ENCODE peak calls at places on chromosomes 16 and 17, in nine cellular contexts. X, F, V, K, J, O, B, U and M are unnamed samples.

GRCh38 chr16:72760581-72760980 is 287.3 kb downstream of the ZFHX3 start:
- DNase-seq in O (no peak), V (no peak), K (no peak), X (no peak), U (no peak), B (no peak), F (no peak), J (no peak), M (no peak)

GRCh38 chr16:66391726-66392670 is 25.5 kb downstream of the CDH5 start:
- DNase-seq in B (no peak), O (no peak), K (no peak), F (no peak), X (no peak), V (no peak), J (no peak), U (no peak), M (no peak)

GRCh38 chr17:869567-870530 is 87.7 kb downstream of the MRM3 start:
- DNase-seq in X (peak), K (peak), J (no peak), U (no peak), B (no peak), O (no peak), V (peak), F (no peak), M (peak)

GRCh38 chr17:76051071-76051467 is 21.2 kb downstream of the SRP68 start:
- DNase-seq in J (no peak), O (no peak), V (peak), K (no peak), X (no peak), F (no peak), B (no peak), U (no peak), M (no peak)

GRCh38 chr17:73089918-73090317 is 2.6 kb downstream of the SLC39A11 start:
- DNase-seq in F (no peak), V (no peak), J (no peak), X (no peak), K (no peak), U (no peak), B (no peak), O (no peak), M (no peak)

GRCh38 chr17:1186923-1187771 is 7.4 kb upstream of the ABR start:
- DNase-seq in B (peak), V (peak), U (peak), O (peak), J (peak), K (peak), X (peak), F (peak), M (peak)

GRCh38 chr17:71709974-71710373 is 410.8 kb upstream of the SOX9 start:
- DNase-seq in J (no peak), F (peak), V (no peak), B (no peak), O (peak), U (peak), K (peak), X (peak), M (no peak)

GRCh38 chr17:42122371-42123303 is at the start of gene HSPB9:
- DNase-seq in B (no peak), O (peak), X (no peak), F (peak), U (no peak), J (no peak), V (no peak), K (peak), M (no peak)

GRCh38 chr16:78249056-78249455 is 149.6 kb downstream of the WWOX start:
- DNase-seq in O (peak), K (peak), X (no peak), J (no peak), F (peak), V (no peak), B (no peak), U (no peak), M (no peak)

GRCh38 chr16:2429771-2430663 is 770 bp downstream of the CCNF start:
- DNase-seq in V (peak), U (peak), B (peak), K (peak), X (peak), F (peak), O (peak), J (peak), M (no peak)

GRCh38 chr16:57604177-57604576 is 24.3 kb upstream of the ADGRG1 start:
- DNase-seq in O (no peak), K (no peak), F (no peak), U (no peak), J (no peak), B (no peak), X (no peak), V (no peak), M (no peak)

GRCh38 chr17:80294210-80294609 is 33.6 kb downstream of the RNF213 start:
- DNase-seq in B (no peak), O (no peak), J (no peak), V (no peak), X (no peak), U (no peak), K (no peak), F (no peak), M (no peak)

GRCh38 chr17:57478851-57479250 is 222.5 kb downstream of the MSI2 start:
- DNase-seq in F (no peak), V (no peak), J (no peak), X (no peak), O (no peak), B (no peak), K (no peak), U (no peak), M (no peak)

GRCh38 chr17:81513669-81514484 is 1.3 kb upstream of the ACTG1 start:
- DNase-seq in B (peak), V (peak), F (peak), U (no peak), O (peak), K (peak), J (peak), X (peak), M (no peak)

GRCh38 chr17:81294512-81295030 is 536 bp downstream of the SLC38A10 start:
- DNase-seq in J (peak), O (peak), F (peak), K (peak), V (no peak), B (no peak), U (peak), X (peak), M (no peak)

GRCh38 chr16:30748634-30749445 is 615 bp downstream of the PHKG2 start:
- DNase-seq in X (peak), J (peak), V (peak), U (peak), O (peak), F (peak), B (peak), K (peak), M (no peak)

GRCh38 chr17:6523809-6524355 is 32.5 kb downstream of the PITPNM3 start:
- DNase-seq in X (no peak), O (no peak), B (no peak), J (no peak), V (no peak), F (no peak), K (no peak), U (no peak), M (no peak)

GRCh38 chr17:40559016-40559853 is 6.0 kb downstream of the CCR7 start:
- DNase-seq in B (no peak), X (peak), F (no peak), O (no peak), K (no peak), J (no peak), U (no peak), V (no peak), M (no peak)

GRCh38 chr16:56874800-56875199 is 9.8 kb downstream of the SLC12A3 start:
- DNase-seq in U (peak), O (peak), V (no peak), F (no peak), B (no peak), J (no peak), X (no peak), K (no peak), M (no peak)

GRCh38 chr16:24998201-24998600 is 17.0 kb downstream of the ARHGAP17 start:
- DNase-seq in O (no peak), X (no peak), U (no peak), J (no peak), B (no peak), K (no peak), V (no peak), F (no peak), M (no peak)

GRCh38 chr16:22139732-22140131 is 22.6 kb upstream of the SDR42E2 start:
- DNase-seq in F (no peak), U (no peak), O (no peak), K (no peak), J (no peak), X (no peak), V (no peak), B (no peak), M (no peak)

GRCh38 chr17:77438241-77439204 is 297.8 kb downstream of the SEC14L1 start:
- DNase-seq in K (no peak), J (peak), V (no peak), O (no peak), U (no peak), B (no peak), X (no peak), F (no peak), M (no peak)
- TF ChIP-seq EZH2phosphoT487 in K (no peak), J (no peak), V (no peak), O (no peak), U (no peak), B (no peak), X (no peak), F (no peak), M (no peak)

GRCh38 chr16:10619271-10619849 is 39.0 kb upstream of the EMP2 start:
- DNase-seq in K (no peak), B (no peak), V (no peak), F (peak), O (peak), X (peak), J (no peak), U (peak), M (no peak)
- TF ChIP-seq EZH2phosphoT487 in K (no peak), B (no peak), V (no peak), F (no peak), O (no peak), X (no peak), J (no peak), U (no peak), M (no peak)

DNA sequence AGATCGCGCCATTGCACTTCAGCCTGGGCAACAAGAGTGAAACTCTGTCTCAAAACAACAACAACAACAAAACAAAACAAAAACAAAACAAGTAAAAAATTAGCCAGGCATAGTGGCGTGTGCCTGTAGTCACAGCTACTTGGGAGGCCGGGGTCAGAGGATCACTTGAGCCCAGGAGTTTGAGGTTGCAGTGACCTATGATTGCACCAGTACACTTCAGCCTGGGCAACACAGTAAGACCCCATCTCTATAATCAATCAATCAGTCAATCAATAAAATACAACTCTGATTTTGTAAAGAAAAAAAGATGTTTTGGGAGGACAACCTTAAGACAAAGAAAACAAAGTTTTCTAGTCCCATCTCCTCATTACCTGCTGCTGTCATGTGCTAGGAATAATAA is 51.9 kb downstream of the MARCHF10 start:
- DNase-seq in X (no peak), F (no peak), B (no peak), V (no peak), U (no peak), O (no peak), J (no peak), K (no peak), M (no peak)
- TF ChIP-seq EZH2phosphoT487 in X (no peak), F (no peak), B (no peak), V (no peak), U (no peak), O (no peak), J (no peak), K (no peak), M (no peak)

GRCh38 chr16:982152-983043 is 828 bp downstream of the SOX8 start:
- DNase-seq in F (peak), K (no peak), V (no peak), J (no peak), O (peak), U (peak), X (no peak), B (no peak), M (no peak)

GRCh38 chr16:979859-980594 is 1.5 kb upstream of the SOX8 start:
- DNase-seq in X (no peak), J (peak), B (no peak), K (no peak), O (peak), V (no peak), U (peak), F (peak), M (no peak)

GRCh38 chr16:979106-979505 is 2.5 kb upstream of the SOX8 start:
- DNase-seq in X (no peak), F (no peak), U (no peak), J (no peak), O (no peak), K (no peak), V (no peak), B (no peak), M (no peak)

GRCh38 chr16:981695-982151 is at the start of gene SOX8:
- DNase-seq in J (no peak), U (peak), V (no peak), K (peak), F (peak), B (no peak), O (peak), X (peak), M (no peak)

GRCh38 chr16:980595-980854 is 1.0 kb upstream of the SOX8 start:
- DNase-seq in K (no peak), X (no peak), B (no peak), V (no peak), U (peak), O (no peak), J (no peak), F (no peak), M (no peak)
- TF ChIP-seq EZH2phosphoT487 in K (no peak), X (no peak), B (no peak), V (no peak), U (no peak), O (no peak), J (no peak), F (peak), M (no peak)

GRCh38 chr16:87492721-87493554 is at the start of gene ZCCHC14:
- DNase-seq in J (peak), O (peak), B (peak), X (peak), K (peak), V (peak), U (peak), F (peak), M (peak)
- TF ChIP-seq EZH2phosphoT487 in J (no peak), O (no peak), B (no peak), X (no peak), K (no peak), V (no peak), U (no peak), F (no peak), M (no peak)

GRCh38 chr16:71734511-71734910 is 10.0 kb upstream of the PHLPP2 start:
- DNase-seq in K (no peak), X (no peak), V (no peak), B (no peak), F (peak), O (no peak), U (no peak), J (no peak), M (no peak)
- TF ChIP-seq EZH2phosphoT487 in K (no peak), X (no peak), V (no peak), B (no peak), F (no peak), O (no peak), U (no peak), J (no peak), M (no peak)

GRCh38 chr16:26688699-26689098 is 378.0 kb upstream of the C16orf82 start:
- DNase-seq in B (no peak), O (no peak), F (no peak), X (no peak), J (no peak), U (no peak), K (no peak), V (no peak), M (no peak)
- TF ChIP-seq EZH2phosphoT487 in B (no peak), O (no peak), F (no peak), X (no peak), J (no peak), U (no peak), K (no peak), V (no peak), M (no peak)

DNA sequence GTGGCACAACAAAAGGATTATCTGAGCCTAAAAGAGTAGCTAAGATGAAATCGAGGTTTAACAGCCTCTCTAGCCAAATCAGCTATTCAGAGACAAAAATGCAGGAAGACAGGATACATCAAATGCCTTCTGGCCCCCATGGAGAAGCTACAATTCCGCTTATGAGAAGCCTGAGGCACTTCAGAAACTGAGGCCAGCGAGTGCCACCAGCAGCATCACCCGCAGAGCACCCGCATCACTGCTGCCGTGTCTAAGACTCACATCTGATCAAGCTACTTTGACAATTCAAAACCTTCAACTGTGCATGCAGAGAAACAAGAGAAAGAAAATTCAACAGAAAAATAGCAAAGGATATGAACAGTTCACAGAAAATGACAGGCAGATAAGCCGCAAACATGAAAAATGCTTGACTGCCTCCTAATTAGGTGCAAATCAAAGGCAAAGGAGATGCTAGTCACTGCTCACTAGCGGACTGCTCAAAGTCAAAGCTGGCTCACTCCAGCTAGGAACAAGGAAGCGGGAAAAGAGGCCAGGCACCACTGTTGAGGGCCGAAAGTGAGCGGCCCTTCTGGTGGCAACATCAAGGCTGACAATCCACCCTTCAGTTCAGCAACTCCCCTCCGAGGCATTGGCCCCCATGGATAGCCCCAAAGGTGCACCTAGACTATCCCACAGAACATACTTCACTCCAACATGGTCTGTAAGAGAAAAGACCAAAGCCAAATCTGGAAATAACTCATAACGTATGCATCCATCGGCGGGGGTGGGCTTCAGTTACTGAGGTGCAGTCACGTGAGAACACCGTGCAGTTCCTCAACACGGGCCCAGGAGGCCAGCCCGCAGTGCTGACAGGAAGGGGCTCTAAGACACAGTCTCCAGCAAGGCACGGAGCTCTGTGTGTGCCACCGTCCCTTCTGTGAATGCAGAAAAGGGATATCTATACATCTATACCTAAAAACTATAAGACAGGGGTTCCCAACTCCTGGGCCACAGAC is 12.0 kb downstream of the MTHFSD start:
- DNase-seq in U (no peak), K (no peak), V (no peak), O (no peak), B (no peak), X (no peak), F (no peak), J (no peak), M (no peak)
- TF ChIP-seq EZH2phosphoT487 in U (no peak), K (no peak), V (no peak), O (no peak), B (no peak), X (no peak), F (no peak), J (no peak), M (no peak)

DNA sequence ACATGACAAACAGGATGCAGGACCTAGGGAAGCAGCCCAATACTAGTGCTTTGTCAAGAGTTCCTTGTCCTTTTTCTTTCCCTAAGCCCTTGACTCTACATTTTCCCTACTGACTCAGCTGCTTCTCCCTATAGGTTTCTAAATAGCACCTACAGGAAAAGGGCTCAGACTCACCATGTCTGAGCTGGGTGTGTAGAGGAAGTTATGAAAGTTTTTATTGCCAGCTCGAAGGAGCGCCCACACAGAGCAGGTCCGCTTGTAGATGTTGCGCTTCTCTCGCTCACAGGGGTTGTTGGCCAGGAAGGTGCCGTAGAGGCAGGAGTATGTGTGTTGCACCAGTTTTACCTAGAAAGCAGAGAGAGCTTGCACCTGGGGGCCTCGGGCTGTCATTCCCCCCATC is 10.6 kb downstream of the MTMR4 start:
- DNase-seq in V (no peak), O (no peak), J (no peak), U (no peak), K (no peak), X (no peak), B (no peak), F (no peak), M (no peak)
- TF ChIP-seq EZH2phosphoT487 in V (no peak), O (no peak), J (no peak), U (no peak), K (no peak), X (no peak), B (no peak), F (no peak), M (no peak)